ENCODE peak calls at places on chromosomes 3 and 15, in four cellular contexts. U is GM12878, D is HepG2, V is H1. E is an unnamed sample.
A peak's percentile ranks its signal among the peaks of the same experiment; 100 is the strongest.

GRCh38 chr3:135641771-135642170 is 323.8 kb upstream of the PPP2R3A start:
- DNase-seq in V (no peak), D (no peak), U (no peak), E (no peak)

GRCh38 chr15:27095809-27096580 is 125.0 kb downstream of the GABRG3 start:
- DNase-seq in V (no peak), U (no peak), D (no peak), E (no peak)

GRCh38 chr3:13548696-13549512 is at the start of gene FBLN2:
- DNase-seq in D (no peak), V (no peak), U (no peak), E (peak; percentile 100)

GRCh38 chr3:152100491-152101086 is 168.1 kb upstream of the MBNL1 start:
- DNase-seq in D (no peak), U (peak; percentile 59), V (no peak), E (peak; percentile 34)

GRCh38 chr15:82830427-82831173 is 21.2 kb downstream of the WHAMM start:
- DNase-seq in U (no peak), V (no peak), D (no peak), E (no peak)

GRCh38 chr15:100713163-100713867 is 110.9 kb downstream of the ASB7 start:
- DNase-seq in V (no peak), D (peak; percentile 72), U (no peak), E (no peak)

GRCh38 chr3:112685956-112686355 is 45.0 kb upstream of the CCDC80 start:
- DNase-seq in U (no peak), D (no peak), V (no peak), E (no peak)

GRCh38 chr15:35669021-35669420 is 123.1 kb upstream of the DPH6 start:
- DNase-seq in V (no peak), D (no peak), U (no peak), E (no peak)

DNA sequence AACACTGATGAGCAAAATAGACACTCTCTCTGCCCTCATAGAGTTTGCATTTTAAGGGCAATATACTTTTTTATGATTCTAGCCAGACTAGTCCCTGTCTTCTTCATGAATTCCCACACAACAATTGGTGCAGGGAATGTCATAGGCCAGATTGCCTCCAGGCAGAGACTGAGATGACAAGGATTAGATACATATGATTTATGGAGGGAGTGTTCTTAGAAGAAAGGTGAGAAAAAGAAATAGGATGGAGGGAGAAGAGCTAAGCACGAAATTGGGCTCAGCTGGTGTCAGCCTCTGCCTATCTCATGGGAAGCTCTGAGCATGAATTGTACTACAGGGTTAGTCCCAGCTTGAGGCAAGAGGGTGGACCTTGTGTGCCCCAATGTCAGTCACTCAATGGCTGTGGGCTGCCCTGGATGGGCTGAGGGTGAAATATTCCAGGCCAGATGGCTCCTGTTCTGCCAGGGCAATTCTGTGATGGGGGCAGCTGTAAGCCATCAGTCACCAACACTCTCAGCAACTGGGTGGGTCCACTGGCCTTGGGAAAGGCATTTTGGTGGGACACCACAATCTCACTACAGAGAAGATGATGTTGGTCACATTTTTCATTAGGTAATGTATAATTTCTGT is 31.1 kb downstream of the EIF1B start:
- DNase-seq in D (no peak), U (no peak), V (no peak), E (no peak)
- TF ChIP-seq CBX5 in D (no peak), U (no peak), V (no peak), E (no peak)

GRCh38 chr3:138768126-138768525 is 66.6 kb downstream of the PIK3CB start:
- DNase-seq in D (no peak), U (no peak), V (no peak), E (no peak)

GRCh38 chr3:138771585-138771984 is 63.1 kb downstream of the PIK3CB start:
- DNase-seq in V (no peak), U (no peak), D (no peak), E (no peak)

GRCh38 chr3:138768946-138769345 is 65.8 kb downstream of the PIK3CB start:
- DNase-seq in V (no peak), U (no peak), D (no peak), E (no peak)

DNA sequence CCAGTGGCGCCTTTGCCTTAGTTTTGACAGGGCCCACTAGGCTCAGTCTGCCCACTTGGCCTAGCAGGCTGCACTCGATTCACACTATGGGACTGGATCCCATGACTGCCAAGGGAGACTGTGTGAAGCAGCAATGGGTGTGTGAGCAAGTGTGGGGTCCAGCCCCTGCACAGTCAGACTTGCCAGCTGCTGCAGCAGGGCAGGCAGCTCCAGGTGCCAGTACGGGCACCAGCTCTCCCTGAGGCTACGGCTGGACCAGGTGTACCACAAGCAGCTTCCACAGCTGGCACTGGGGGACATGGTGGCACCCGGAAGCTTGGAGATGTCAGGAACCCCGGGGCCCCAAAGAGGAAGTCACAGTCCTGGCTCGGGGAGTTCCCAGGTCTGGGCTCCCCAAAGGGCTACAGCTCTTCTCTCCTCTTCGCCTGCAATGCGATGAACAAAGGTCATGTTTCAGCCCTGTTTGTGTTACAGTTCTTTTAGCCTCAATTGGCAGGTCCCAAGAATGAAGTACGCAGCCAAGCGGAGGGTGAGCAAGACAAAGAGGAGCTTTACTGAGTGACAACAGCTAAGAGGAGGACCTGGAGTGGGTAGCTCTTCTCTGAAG is 67.1 kb downstream of the PIK3CB start:
- DNase-seq in U (no peak), D (no peak), V (no peak), E (no peak)
- TF ChIP-seq CBX5 in U (no peak), D (no peak), V (no peak), E (no peak)

GRCh38 chr3:98613616-98614015 is 20.2 kb upstream of the CPOX start:
- DNase-seq in D (no peak), V (no peak), U (peak; percentile 24), E (no peak)

GRCh38 chr3:98617841-98618240 is 24.4 kb upstream of the CPOX start:
- DNase-seq in V (no peak), D (no peak), U (no peak), E (no peak)

GRCh38 chr3:98608029-98608428 is 14.6 kb upstream of the CPOX start:
- DNase-seq in D (no peak), U (no peak), V (no peak), E (no peak)

GRCh38 chr3:98612996-98613517 is 19.6 kb upstream of the CPOX start:
- DNase-seq in V (no peak), U (peak; percentile 96), D (no peak), E (no peak)

DNA sequence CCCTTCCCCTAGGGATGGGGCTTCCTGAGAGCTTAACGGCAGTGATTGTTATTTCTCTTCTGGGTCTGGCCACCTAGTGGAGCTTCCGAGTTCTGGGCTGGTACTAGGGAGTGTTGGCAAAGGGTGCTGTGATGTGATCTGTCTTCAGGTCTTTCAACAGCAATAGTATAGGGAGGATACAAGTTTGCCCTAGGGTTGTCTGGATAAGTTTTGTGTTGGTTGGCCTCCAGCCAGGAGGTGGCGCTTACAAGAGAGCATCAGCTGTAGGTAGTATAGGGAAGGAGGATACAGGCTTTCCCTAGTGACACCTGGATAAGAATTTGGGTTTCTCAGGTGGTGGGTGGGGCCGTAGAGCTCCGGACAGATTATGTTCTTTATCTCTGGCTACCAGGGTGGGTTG is 19.2 kb upstream of the CPOX start:
- DNase-seq in U (no peak), V (peak; percentile 38), D (peak; percentile 43), E (peak; percentile 17)
- TF ChIP-seq CBX5 in U (no peak), V (no peak), D (no peak), E (no peak)

GRCh38 chr15:37995461-37996347 is 61.3 kb downstream of the TMCO5A start:
- DNase-seq in V (no peak), D (peak; percentile 18), U (peak; percentile 26), E (peak; percentile 41)
- TF ChIP-seq CBX5 in V (no peak), D (no peak), U (no peak), E (no peak)

GRCh38 chr3:183393625-183394024 is 34.8 kb downstream of the MCF2L2 start:
- DNase-seq in V (no peak), U (no peak), D (no peak), E (no peak)

GRCh38 chr3:183388213-183388612 is 40.2 kb downstream of the MCF2L2 start:
- DNase-seq in V (no peak), U (no peak), D (no peak), E (no peak)

GRCh38 chr3:183391460-183391859 is 37.0 kb downstream of the MCF2L2 start:
- DNase-seq in U (no peak), D (no peak), V (no peak), E (no peak)

GRCh38 chr3:183392166-183393034 is 36.0 kb downstream of the MCF2L2 start:
- DNase-seq in V (no peak), D (no peak), U (no peak), E (no peak)

GRCh38 chr3:183390844-183391243 is 37.6 kb downstream of the MCF2L2 start:
- DNase-seq in D (no peak), U (no peak), V (no peak), E (no peak)
- TF ChIP-seq CBX5 in D (no peak), U (no peak), V (no peak), E (no peak)

GRCh38 chr15:90955911-90956310 is 1.2 kb downstream of the RCCD1 start:
- DNase-seq in D (peak; percentile 35), V (no peak), U (no peak), E (no peak)
- TF ChIP-seq CBX5 in D (no peak), V (no peak), U (no peak), E (no peak)

DNA sequence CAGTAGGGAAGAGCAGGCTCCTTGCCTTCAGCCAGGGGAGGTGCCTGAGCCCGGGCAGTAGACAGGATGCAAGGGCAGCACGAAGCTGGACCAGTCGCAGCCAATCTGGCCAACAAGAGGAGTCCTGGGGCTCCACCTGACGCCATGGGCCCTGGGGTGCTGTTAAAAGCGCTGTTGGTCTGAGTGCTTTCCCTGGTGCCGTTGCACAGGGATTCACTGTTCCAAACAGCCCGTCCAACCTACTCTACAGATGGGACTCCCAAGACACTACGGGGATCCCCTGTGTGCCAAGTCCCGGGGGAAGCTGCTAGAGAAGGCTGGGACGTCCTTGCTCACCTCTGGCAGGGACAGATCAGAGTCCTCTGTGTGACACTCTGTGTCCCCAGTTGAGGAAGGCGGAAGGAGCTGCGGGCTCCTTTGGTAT is 632 bp downstream of the CTSH start:
- DNase-seq in V (no peak), U (no peak), D (no peak), E (no peak)
- TF ChIP-seq CBX5 in V (no peak), U (no peak), D (no peak), E (no peak)

DNA sequence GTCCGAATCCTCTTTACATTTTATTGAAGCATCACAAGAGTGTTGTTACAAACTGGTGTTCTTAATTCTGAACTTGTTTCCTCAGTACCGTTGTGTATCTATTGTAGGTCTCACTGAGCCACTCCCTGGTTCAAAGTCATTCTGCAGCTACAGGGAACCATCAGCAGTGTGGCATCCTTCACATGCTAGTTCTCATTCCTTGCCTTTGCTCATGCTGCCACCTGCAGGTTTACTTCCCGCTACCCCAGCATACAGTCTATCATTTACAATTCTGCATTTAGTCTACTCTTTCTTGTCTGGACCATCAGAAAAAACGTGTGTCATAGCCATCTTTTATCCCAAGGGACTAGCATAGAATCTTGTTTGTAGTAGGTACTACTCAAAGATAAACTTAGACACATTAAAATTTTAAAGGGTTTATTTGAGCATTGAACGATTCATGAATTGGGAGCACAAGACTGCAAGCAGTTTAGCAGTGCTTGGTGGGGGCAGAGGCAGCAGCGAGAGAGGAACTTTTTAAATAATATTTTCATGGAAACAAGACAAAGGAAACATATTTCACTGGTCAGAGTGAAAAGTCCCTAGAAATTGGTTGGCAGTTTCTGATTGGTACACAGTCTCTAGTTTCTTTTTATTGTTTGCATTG is 402.1 kb downstream of the CADM2 start:
- DNase-seq in U (peak; percentile 3), V (peak; percentile 7), D (peak; percentile 58), E (peak; percentile 3)
- TF ChIP-seq CBX5 in U (no peak), V (no peak), D (no peak), E (no peak)

E was measured in K562.